ENCODE peak calls at places on chromosomes 4 and X, in nine cellular contexts. B is right atrium auricular region, I is GM12865, X is GM20000, A is nephron progenitor cell, L is hepatocyte, N is A549, S is heart right ventricle, P is cardiac muscle cell. T is an unnamed sample.

GRCh38 chrX:42680651-42681050 is 97.3 kb downstream of the PPP1R2C start:
- DNase-seq in B (no peak), I (no peak), S (peak), P (no peak), N (no peak), X (no peak), A (no peak), L (peak), T (no peak)

GRCh38 chr4:165537028-165537648 is 158.3 kb downstream of the CPE start:
- DNase-seq in N (peak), S (peak), I (peak), A (peak), X (peak), L (peak), B (no peak), P (peak), T (peak)

GRCh38 chrX:15680401-15680800 is 15.8 kb upstream of the CLTRN start:
- DNase-seq in I (peak), S (no peak), B (no peak), A (no peak), L (peak), P (no peak), X (peak), N (no peak), T (peak)

GRCh38 chr4:174284181-174284886 is 623 bp downstream of the CEP44 start:
- DNase-seq in N (peak), L (peak), B (no peak), S (no peak), A (peak), X (no peak), P (peak), I (peak), T (no peak)

GRCh38 chrX:49276207-49276606 is 6.6 kb downstream of the PPP1R3F start:
- DNase-seq in P (no peak), N (no peak), S (no peak), A (no peak), B (no peak), L (no peak), X (no peak), I (no peak), T (no peak)

GRCh38 chr4:140059159-140059558 is 94.8 kb downstream of the MAML3 start:
- DNase-seq in L (peak), B (no peak), A (no peak), P (peak), X (no peak), I (no peak), N (no peak), S (no peak), T (no peak)

GRCh38 chr4:138181288-138181687 is 60.9 kb downstream of the SLC7A11 start:
- DNase-seq in S (no peak), P (no peak), N (no peak), L (peak), B (no peak), X (no peak), A (no peak), I (no peak), T (no peak)

GRCh38 chr4:173490817-173491518 is 39.1 kb downstream of the HAND2 start:
- DNase-seq in N (no peak), P (no peak), X (no peak), L (peak), I (no peak), S (no peak), A (no peak), B (no peak), T (peak)

GRCh38 chr4:8846864-8847263 is 24.8 kb downstream of the HMX1 start:
- DNase-seq in N (no peak), L (no peak), B (no peak), X (no peak), P (no peak), I (no peak), S (no peak), A (no peak), T (no peak)

GRCh38 chr4:54384563-54384962 is 155.5 kb downstream of the PDGFRA start:
- DNase-seq in A (no peak), N (no peak), B (no peak), I (peak), X (no peak), P (peak), S (peak), L (peak), T (peak)

GRCh38 chr4:9867746-9868425 is 86.5 kb downstream of the DRD5 start:
- DNase-seq in B (no peak), L (no peak), X (no peak), S (no peak), A (peak), I (no peak), P (no peak), N (no peak), T (no peak)

GRCh38 chr4:38805530-38806145 is 1.0 kb upstream of the TLR1 start:
- DNase-seq in X (peak), P (no peak), A (no peak), N (no peak), B (no peak), S (peak), L (no peak), I (peak), T (no peak)

GRCh38 chr4:155342142-155342541 is 34.6 kb downstream of the MAP9 start:
- DNase-seq in P (no peak), L (no peak), X (no peak), S (no peak), B (no peak), N (peak), I (no peak), A (no peak), T (no peak)

GRCh38 chr4:18938343-18939109 is 917.0 kb upstream of the LCORL start:
- DNase-seq in L (no peak), P (no peak), X (no peak), N (no peak), S (no peak), I (peak), B (no peak), A (no peak), T (no peak)

GRCh38 chrX:75623535-75623934 is 100.7 kb upstream of the ZDHHC15 start:
- DNase-seq in S (no peak), N (no peak), X (no peak), A (no peak), I (no peak), P (peak), L (peak), B (no peak), T (no peak)

GRCh38 chrX:28901637-28902036 is 314.4 kb downstream of the IL1RAPL1 start:
- DNase-seq in B (no peak), N (no peak), S (no peak), L (no peak), I (no peak), A (no peak), P (no peak), X (no peak), T (no peak)

GRCh38 chr4:181753189-181753588 is 490.0 kb upstream of the TENM3 start:
- DNase-seq in N (no peak), P (no peak), X (no peak), S (no peak), I (no peak), L (no peak), B (no peak), A (no peak), T (no peak)

GRCh38 chrX:154546354-154547244 is at the start of gene G6PD:
- DNase-seq in A (peak), N (peak), B (peak), P (peak), L (peak), I (peak), X (peak), S (no peak), T (peak)

GRCh38 chrX:126164689-126165400 is 1.2 kb downstream of the DCAF12L2 start:
- DNase-seq in X (no peak), P (no peak), B (no peak), L (no peak), N (no peak), I (no peak), A (no peak), S (no peak), T (no peak)

GRCh38 chr4:104064650-104065577 is 345.1 kb upstream of the TACR3 start:
- DNase-seq in N (peak), L (peak), P (peak), X (peak), S (peak), I (peak), B (no peak), A (peak), T (peak)

GRCh38 chr4:189202182-189202868 is 738.3 kb upstream of the FRG1 start:
- DNase-seq in I (peak), B (peak), L (peak), S (peak), A (peak), X (peak), P (peak), N (peak), T (peak)

GRCh38 chr4:75513529-75514130 is 573 bp downstream of the RCHY1 start:
- DNase-seq in N (no peak), I (no peak), S (no peak), A (no peak), B (no peak), P (no peak), L (peak), X (no peak), T (no peak)

GRCh38 chr4:175703956-175704600 is 108.0 kb downstream of the GPM6A start:
- DNase-seq in A (no peak), I (no peak), S (no peak), N (no peak), X (no peak), B (no peak), P (no peak), L (no peak), T (no peak)

GRCh38 chrX:96684339-96685204 is at the start of gene DIAPH2:
- DNase-seq in S (peak), I (peak), X (peak), B (peak), P (peak), L (peak), N (peak), A (peak), T (peak)

GRCh38 chr4:2298548-2298991 is 36.7 kb upstream of the MXD4 start:
- DNase-seq in L (no peak), A (no peak), S (no peak), B (no peak), X (no peak), N (no peak), I (no peak), P (no peak), T (no peak)

GRCh38 chrX:46381630-46382029 is 163.6 kb downstream of the ZNF674 start:
- DNase-seq in I (peak), L (peak), P (peak), X (peak), S (no peak), A (peak), N (no peak), B (no peak), T (peak)

GRCh38 chr4:183540498-183540953 is 35.7 kb downstream of the ING2 start:
- DNase-seq in S (no peak), I (no peak), L (no peak), A (peak), X (no peak), P (peak), B (peak), N (no peak), T (no peak)

GRCh38 chrX:85544609-85545008 is 165.1 kb upstream of the POF1B start:
- DNase-seq in B (no peak), N (no peak), X (peak), A (no peak), P (no peak), L (no peak), I (no peak), S (no peak), T (no peak)
- TF ChIP-seq CTCF in B (no peak), N (peak), X (no peak), A (peak), P (peak), L (peak), I (no peak), S (peak), T (no peak)

GRCh38 chrX:11446331-11446730 is 153.1 kb downstream of the AMELX start:
- DNase-seq in B (no peak), A (no peak), X (no peak), I (no peak), L (no peak), S (no peak), N (no peak), P (no peak), T (no peak)

GRCh38 chrX:11444052-11444451 is 150.8 kb downstream of the AMELX start:
- DNase-seq in B (no peak), I (no peak), P (no peak), X (no peak), S (no peak), A (no peak), N (no peak), L (no peak), T (no peak)

GRCh38 chrX:11447418-11447817 is 154.2 kb downstream of the AMELX start:
- DNase-seq in L (no peak), P (no peak), B (no peak), X (no peak), I (no peak), N (no peak), S (no peak), A (no peak), T (no peak)

GRCh38 chrX:11446951-11447350 is 153.7 kb downstream of the AMELX start:
- DNase-seq in B (no peak), P (no peak), I (no peak), X (no peak), L (no peak), S (no peak), A (no peak), N (no peak), T (no peak)

DNA sequence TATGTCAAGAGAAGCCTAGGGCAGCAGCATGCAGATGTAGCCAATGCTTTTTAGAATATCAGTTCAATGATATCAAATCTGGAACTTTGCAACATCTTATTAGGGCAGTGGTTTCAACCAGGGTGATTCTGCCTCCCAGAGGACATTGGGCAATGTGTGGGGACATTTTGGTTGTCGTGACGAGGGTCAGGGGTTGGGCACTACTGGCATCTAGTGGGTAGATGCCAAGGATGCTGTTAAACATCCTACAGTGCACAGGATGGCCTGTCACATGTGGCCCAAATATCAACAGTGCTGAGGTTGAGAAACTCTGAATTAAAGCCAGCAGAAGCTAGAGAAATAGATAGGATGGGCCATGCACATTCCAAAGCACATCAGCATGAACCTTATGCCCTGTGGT is 152.3 kb downstream of the AMELX start:
- DNase-seq in S (no peak), A (no peak), I (no peak), B (no peak), X (no peak), N (no peak), P (no peak), L (no peak), T (no peak)
- TF ChIP-seq CTCF in S (no peak), A (no peak), I (no peak), B (no peak), X (no peak), N (no peak), P (no peak), L (no peak), T (no peak)

GRCh38 chrX:137882960-137883359 is 317.0 kb downstream of the ZIC3 start:
- DNase-seq in I (no peak), P (no peak), S (no peak), N (no peak), X (no peak), B (no peak), A (no peak), L (no peak), T (no peak)
- TF ChIP-seq CTCF in I (no peak), P (no peak), S (no peak), N (no peak), X (no peak), B (no peak), A (no peak), L (no peak), T (no peak)

GRCh38 chr4:186032259-186032658 is 36.7 kb upstream of the TLR3 start:
- DNase-seq in N (no peak), I (no peak), X (no peak), S (no peak), L (peak), A (no peak), P (peak), B (no peak), T (no peak)
- TF ChIP-seq CTCF in N (no peak), I (no peak), X (no peak), S (peak), L (peak), A (no peak), P (peak), B (no peak), T (no peak)

GRCh38 chr4:156800463-156800862 is 171.1 kb downstream of the PDGFC start:
- DNase-seq in I (peak), X (no peak), N (no peak), A (no peak), L (no peak), P (no peak), S (no peak), B (no peak), T (no peak)
- TF ChIP-seq CTCF in I (no peak), X (no peak), N (no peak), A (no peak), L (no peak), P (no peak), S (no peak), B (no peak), T (no peak)

DNA sequence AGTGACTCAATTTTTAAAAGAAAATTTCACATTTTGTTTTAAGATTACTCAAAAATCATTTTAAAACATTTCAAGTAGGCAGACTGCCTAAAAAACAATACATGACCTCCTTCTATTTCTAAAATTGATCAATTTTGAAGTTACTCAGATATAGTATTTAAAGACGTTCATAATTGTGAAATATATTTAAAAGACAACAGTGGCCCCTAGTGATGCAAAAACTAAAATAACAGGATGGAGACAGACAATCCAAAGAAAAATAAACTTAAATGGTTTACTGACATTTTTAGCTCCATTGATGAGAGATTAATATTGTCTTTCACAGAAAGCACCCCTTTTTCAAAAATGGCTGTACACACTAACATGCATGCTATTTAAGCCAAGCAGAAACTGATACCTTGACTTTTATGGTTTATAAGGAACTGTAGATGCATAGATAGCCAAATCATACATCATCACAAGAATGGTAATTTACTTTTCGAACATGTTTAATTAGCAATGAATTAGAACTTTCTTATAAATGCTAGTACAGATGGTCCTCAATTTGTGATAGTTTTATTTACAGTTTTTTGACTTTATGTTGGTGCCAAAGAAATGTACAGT is 69.8 kb upstream of the FAT4 start:
- DNase-seq in N (no peak), L (peak), A (no peak), S (no peak), P (peak), I (no peak), X (no peak), B (no peak), T (no peak)
- TF ChIP-seq CTCF in N (peak), L (peak), A (peak), S (peak), P (peak), I (no peak), X (no peak), B (no peak), T (no peak)

GRCh38 chrX:27336466-27337091 is 126.6 kb downstream of the PPP4R3C start:
- DNase-seq in S (no peak), N (peak), B (no peak), A (peak), P (peak), X (peak), I (peak), L (peak), T (peak)
- TF ChIP-seq CTCF in S (peak), N (peak), B (peak), A (peak), P (peak), X (peak), I (peak), L (peak), T (peak)

GRCh38 chr4:82775243-82775642 is 23.4 kb downstream of the SCD5 start:
- DNase-seq in I (no peak), P (no peak), A (no peak), L (no peak), S (no peak), N (no peak), X (no peak), B (no peak), T (no peak)
- TF ChIP-seq CTCF in I (no peak), P (no peak), A (no peak), L (no peak), S (no peak), N (no peak), X (no peak), B (no peak), T (no peak)

DNA sequence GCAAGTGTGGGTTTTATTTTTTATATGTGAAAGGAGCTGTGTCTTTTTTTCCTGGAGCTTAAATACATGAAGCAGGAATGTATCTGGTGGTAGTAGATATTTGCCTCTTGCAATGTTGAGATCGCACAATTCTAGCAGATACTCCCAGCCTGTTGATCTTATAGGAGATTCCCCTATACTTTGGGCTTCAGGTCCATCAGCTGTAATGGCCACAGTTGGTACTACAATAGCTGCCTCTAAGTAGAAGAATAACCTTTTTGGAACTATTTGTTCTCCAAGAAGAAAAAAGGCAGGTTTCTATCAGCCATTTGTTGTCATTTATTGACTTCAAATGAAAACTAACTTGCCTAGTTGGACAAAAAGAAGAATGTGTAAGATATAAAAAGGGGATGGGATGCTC is 37.7 kb downstream of the LIMCH1 start:
- DNase-seq in A (no peak), L (no peak), I (no peak), S (no peak), N (no peak), B (no peak), X (no peak), P (no peak), T (no peak)
- TF ChIP-seq CTCF in A (no peak), L (no peak), I (no peak), S (no peak), N (no peak), B (no peak), X (no peak), P (no peak), T (no peak)

GRCh38 chrX:99078301-99078700 is 1331.8 kb downstream of the PCDH19 start:
- DNase-seq in I (no peak), S (no peak), N (no peak), A (no peak), P (no peak), X (no peak), L (peak), B (no peak), T (no peak)

GRCh38 chrX:99077099-99077498 is 1333.0 kb downstream of the PCDH19 start:
- DNase-seq in P (no peak), X (no peak), L (no peak), B (no peak), N (no peak), A (no peak), S (no peak), I (no peak), T (no peak)
- TF ChIP-seq CTCF in P (no peak), X (no peak), L (no peak), B (no peak), N (no peak), A (no peak), S (no peak), I (no peak), T (no peak)

T was measured in Calu3.